ENCODE peak calls at places on chromosomes 11 and 22, in seven cellular contexts. One of them, this sample, is unnamed.

GRCh38 chr11:64502634-64503033 is 88.4 kb upstream of the SLC22A12 start:
- DNase-seq in HCT116: no peak
- DNase-seq in PC-3: no peak
- DNase-seq in OCI-LY7: no peak
- DNase-seq in GM23338: no peak
- DNase-seq in neural progenitor cell: no peak
- DNase-seq in GM23248: no peak
- DNase-seq in this sample: no peak

GRCh38 chr11:44874284-44874683 is 76.4 kb downstream of the TP53I11 start:
- DNase-seq in HCT116: no peak
- DNase-seq in PC-3: no peak
- DNase-seq in OCI-LY7: no peak
- DNase-seq in GM23338: no peak
- DNase-seq in neural progenitor cell: no peak
- DNase-seq in GM23248: no peak
- DNase-seq in this sample: no peak

GRCh38 chr22:49617866-49618688 is 209.6 kb downstream of the BRD1 start:
- DNase-seq in HCT116: no peak
- DNase-seq in PC-3: no peak
- DNase-seq in OCI-LY7: no peak
- DNase-seq in GM23338: no peak
- DNase-seq in neural progenitor cell: no peak
- DNase-seq in GM23248: no peak
- DNase-seq in this sample: no peak

GRCh38 chr11:2098691-2099522 is 40.3 kb downstream of the IGF2 start:
- DNase-seq in HCT116: no peak
- DNase-seq in PC-3: no peak
- DNase-seq in OCI-LY7: no peak
- DNase-seq in GM23338: no peak
- DNase-seq in neural progenitor cell: no peak
- DNase-seq in GM23248: no peak
- DNase-seq in this sample: no peak

GRCh38 chr11:79045018-79045787 is 395.6 kb downstream of the TENM4 start:
- DNase-seq in HCT116: no peak
- DNase-seq in PC-3: no peak
- DNase-seq in OCI-LY7: no peak
- DNase-seq in GM23338: no peak
- DNase-seq in neural progenitor cell: peak; percentile 30
- DNase-seq in GM23248: no peak
- DNase-seq in this sample: no peak

GRCh38 chr22:42754658-42755057 is 34.0 kb upstream of the A4GALT start:
- DNase-seq in HCT116: no peak
- DNase-seq in PC-3: peak; percentile 23
- DNase-seq in OCI-LY7: no peak
- DNase-seq in GM23338: no peak
- DNase-seq in neural progenitor cell: no peak
- DNase-seq in GM23248: peak; percentile 88
- DNase-seq in this sample: no peak

GRCh38 chr22:37626144-37626543 is 13.3 kb upstream of the SH3BP1 start:
- DNase-seq in HCT116: no peak
- DNase-seq in PC-3: no peak
- DNase-seq in OCI-LY7: no peak
- DNase-seq in GM23338: no peak
- DNase-seq in neural progenitor cell: no peak
- DNase-seq in GM23248: no peak
- DNase-seq in this sample: no peak

GRCh38 chr22:31501738-31502137 is 5.4 kb downstream of the SFI1 start:
- DNase-seq in HCT116: no peak
- DNase-seq in PC-3: no peak
- DNase-seq in OCI-LY7: no peak
- DNase-seq in GM23338: no peak
- DNase-seq in neural progenitor cell: no peak
- DNase-seq in GM23248: no peak
- DNase-seq in this sample: no peak

GRCh38 chr22:36725366-36726006 is 21.9 kb upstream of the CACNG2 start:
- DNase-seq in HCT116: no peak
- DNase-seq in PC-3: no peak
- DNase-seq in OCI-LY7: no peak
- DNase-seq in GM23338: no peak
- DNase-seq in neural progenitor cell: peak; percentile 23
- DNase-seq in GM23248: no peak
- DNase-seq in this sample: no peak

GRCh38 chr11:120403966-120404365 is 67.8 kb downstream of the ARHGEF12 start:
- DNase-seq in HCT116: no peak
- DNase-seq in PC-3: no peak
- DNase-seq in OCI-LY7: no peak
- DNase-seq in GM23338: no peak
- DNase-seq in neural progenitor cell: no peak
- DNase-seq in GM23248: no peak
- DNase-seq in this sample: no peak

GRCh38 chr11:106379265-106379664 is 301.8 kb downstream of the AASDHPPT start:
- DNase-seq in HCT116: no peak
- DNase-seq in PC-3: no peak
- DNase-seq in OCI-LY7: no peak
- DNase-seq in GM23338: no peak
- DNase-seq in neural progenitor cell: no peak
- DNase-seq in GM23248: no peak
- DNase-seq in this sample: peak; percentile 41

GRCh38 chr11:57306156-57306876 is 18.4 kb downstream of the TNKS1BP1 start:
- DNase-seq in HCT116: no peak
- DNase-seq in PC-3: no peak
- DNase-seq in OCI-LY7: no peak
- DNase-seq in GM23338: no peak
- DNase-seq in neural progenitor cell: no peak
- DNase-seq in GM23248: peak; percentile 46
- DNase-seq in this sample: no peak

GRCh38 chr11:73916435-73916834 is 34.4 kb upstream of the DNAJB13 start:
- DNase-seq in HCT116: no peak
- DNase-seq in PC-3: peak; percentile 40
- DNase-seq in OCI-LY7: no peak
- DNase-seq in GM23338: no peak
- DNase-seq in neural progenitor cell: no peak
- DNase-seq in GM23248: peak; percentile 63
- DNase-seq in this sample: no peak

GRCh38 chr11:58613228-58613627 is 9.2 kb upstream of the CNTF start:
- DNase-seq in HCT116: no peak
- DNase-seq in PC-3: no peak
- DNase-seq in OCI-LY7: no peak
- DNase-seq in GM23338: no peak
- DNase-seq in neural progenitor cell: no peak
- DNase-seq in GM23248: no peak
- DNase-seq in this sample: no peak

GRCh38 chr11:125183641-125184040 is 19.1 kb downstream of the PKNOX2 start:
- DNase-seq in HCT116: no peak
- DNase-seq in PC-3: no peak
- DNase-seq in OCI-LY7: no peak
- DNase-seq in GM23338: no peak
- DNase-seq in neural progenitor cell: no peak
- DNase-seq in GM23248: no peak
- DNase-seq in this sample: no peak

GRCh38 chr11:36500315-36500721 is 9.8 kb downstream of the TRAF6 start:
- DNase-seq in HCT116: no peak
- DNase-seq in PC-3: peak; percentile 83
- DNase-seq in OCI-LY7: no peak
- DNase-seq in GM23338: no peak
- DNase-seq in neural progenitor cell: peak; percentile 30
- DNase-seq in GM23248: peak; percentile 94
- DNase-seq in this sample: peak; percentile 63

GRCh38 chr11:17471501-17471900 is 5.1 kb downstream of the ABCC8 start:
- DNase-seq in HCT116: no peak
- DNase-seq in PC-3: peak; percentile 16
- DNase-seq in OCI-LY7: no peak
- DNase-seq in GM23338: no peak
- DNase-seq in neural progenitor cell: no peak
- DNase-seq in GM23248: no peak
- DNase-seq in this sample: no peak

GRCh38 chr11:20762980-20763379 is 93.6 kb downstream of the NELL1 start:
- DNase-seq in HCT116: no peak
- DNase-seq in PC-3: no peak
- DNase-seq in OCI-LY7: no peak
- DNase-seq in GM23338: no peak
- DNase-seq in neural progenitor cell: no peak
- DNase-seq in GM23248: no peak
- DNase-seq in this sample: no peak

GRCh38 chr22:22171357-22172218 is 73.0 kb upstream of the VPREB1 start:
- DNase-seq in HCT116: peak; percentile 45
- DNase-seq in PC-3: peak; percentile 44
- DNase-seq in OCI-LY7: peak; percentile 36
- DNase-seq in GM23338: peak; percentile 65
- DNase-seq in neural progenitor cell: peak; percentile 55
- DNase-seq in GM23248: peak; percentile 21
- DNase-seq in this sample: peak; percentile 57

GRCh38 chr11:117807482-117808272 is 10.7 kb upstream of the DSCAML1 start:
- DNase-seq in HCT116: peak; percentile 38
- DNase-seq in PC-3: peak; percentile 81
- DNase-seq in OCI-LY7: peak; percentile 63
- DNase-seq in GM23338: peak; percentile 84
- DNase-seq in neural progenitor cell: peak; percentile 81
- DNase-seq in GM23248: peak; percentile 67
- DNase-seq in this sample: peak; percentile 57

GRCh38 chr11:129440028-129440630 is 64.5 kb downstream of the BARX2 start:
- DNase-seq in HCT116: no peak
- DNase-seq in PC-3: peak; percentile 95
- DNase-seq in OCI-LY7: no peak
- DNase-seq in GM23338: peak; percentile 46
- DNase-seq in neural progenitor cell: no peak
- DNase-seq in GM23248: peak; percentile 5
- DNase-seq in this sample: no peak

GRCh38 chr11:13008625-13009475 is at the start of gene RASSF10:
- DNase-seq in HCT116: no peak
- DNase-seq in PC-3: no peak
- DNase-seq in OCI-LY7: no peak
- DNase-seq in GM23338: peak; percentile 94
- DNase-seq in neural progenitor cell: peak; percentile 94
- DNase-seq in GM23248: peak; percentile 35
- DNase-seq in this sample: peak; percentile 68

GRCh38 chr22:33328789-33329296 is 270.7 kb upstream of the SYN3 start:
- DNase-seq in HCT116: no peak
- DNase-seq in PC-3: no peak
- DNase-seq in OCI-LY7: no peak
- DNase-seq in GM23338: peak; percentile 8
- DNase-seq in neural progenitor cell: no peak
- DNase-seq in GM23248: peak; percentile 57
- DNase-seq in this sample: no peak

DNA sequence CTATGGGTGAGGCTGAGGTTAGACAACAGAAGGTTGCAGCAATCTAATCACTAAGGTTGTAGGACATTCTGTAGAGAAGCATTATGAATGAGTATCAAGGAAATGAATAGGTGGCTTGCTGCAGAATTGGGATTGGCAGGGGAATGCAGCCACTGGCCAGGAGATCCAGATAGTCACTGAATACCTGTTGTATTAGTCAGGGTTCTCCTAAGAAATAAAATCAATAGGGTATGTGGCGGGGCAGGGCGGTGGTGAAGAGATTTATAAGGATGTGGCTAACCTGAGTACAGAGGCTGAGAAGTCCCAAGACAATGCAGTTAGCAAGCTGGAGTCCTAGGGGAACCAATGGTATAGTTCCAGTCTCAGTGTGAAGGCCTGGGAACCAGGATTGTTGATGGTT is 163.0 kb downstream of the SPON1 start:
- DNase-seq in HCT116: peak; percentile 36
- DNase-seq in PC-3: peak; percentile 71
- DNase-seq in OCI-LY7: no peak
- DNase-seq in GM23338: no peak
- DNase-seq in neural progenitor cell: no peak
- DNase-seq in GM23248: no peak
- DNase-seq in this sample: no peak
- TF ChIP-seq EZH2phosphoT487 in HCT116: no peak
- TF ChIP-seq EZH2phosphoT487 in PC-3: no peak
- TF ChIP-seq EZH2phosphoT487 in OCI-LY7: no peak
- TF ChIP-seq EZH2phosphoT487 in GM23338: no peak
- TF ChIP-seq EZH2phosphoT487 in neural progenitor cell: no peak
- TF ChIP-seq EZH2phosphoT487 in GM23248: no peak
- TF ChIP-seq EZH2phosphoT487 in this sample: no peak

DNA sequence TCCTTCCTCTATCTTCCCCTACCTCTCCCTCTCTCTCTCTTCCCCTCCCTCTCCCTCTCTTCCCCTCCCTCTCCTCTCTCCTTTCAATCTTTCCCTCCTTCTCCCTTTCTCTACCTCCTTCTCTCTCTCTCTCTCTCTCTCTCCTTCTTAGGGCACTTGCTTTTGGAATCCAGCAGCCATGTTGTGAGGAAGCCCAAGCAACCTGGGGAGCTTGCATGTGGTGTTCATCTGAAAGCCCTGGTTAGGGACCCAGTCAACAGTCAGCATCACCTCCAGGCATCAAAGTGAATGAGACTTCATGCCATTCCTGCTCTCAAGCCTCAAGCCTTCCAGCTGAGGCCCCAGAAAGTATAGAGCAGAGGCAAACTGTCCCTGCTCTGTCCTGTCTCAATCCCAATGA is 65.6 kb upstream of the SHISAL1 start:
- DNase-seq in HCT116: no peak
- DNase-seq in PC-3: no peak
- DNase-seq in OCI-LY7: no peak
- DNase-seq in GM23338: no peak
- DNase-seq in neural progenitor cell: no peak
- DNase-seq in GM23248: no peak
- DNase-seq in this sample: no peak
- TF ChIP-seq EZH2phosphoT487 in HCT116: no peak
- TF ChIP-seq EZH2phosphoT487 in PC-3: no peak
- TF ChIP-seq EZH2phosphoT487 in OCI-LY7: no peak
- TF ChIP-seq EZH2phosphoT487 in GM23338: no peak
- TF ChIP-seq EZH2phosphoT487 in neural progenitor cell: no peak
- TF ChIP-seq EZH2phosphoT487 in GM23248: no peak
- TF ChIP-seq EZH2phosphoT487 in this sample: no peak

GRCh38 chr22:38710352-38710751 is 4.6 kb downstream of the GTPBP1 start:
- DNase-seq in HCT116: no peak
- DNase-seq in PC-3: no peak
- DNase-seq in OCI-LY7: no peak
- DNase-seq in GM23338: no peak
- DNase-seq in neural progenitor cell: no peak
- DNase-seq in GM23248: no peak
- DNase-seq in this sample: no peak

GRCh38 chr22:38707984-38708383 is 2.2 kb downstream of the GTPBP1 start:
- DNase-seq in HCT116: no peak
- DNase-seq in PC-3: no peak
- DNase-seq in OCI-LY7: no peak
- DNase-seq in GM23338: no peak
- DNase-seq in neural progenitor cell: no peak
- DNase-seq in GM23248: no peak
- DNase-seq in this sample: no peak

GRCh38 chr22:38710866-38711265 is 5.1 kb downstream of the GTPBP1 start:
- DNase-seq in HCT116: no peak
- DNase-seq in PC-3: peak; percentile 45
- DNase-seq in OCI-LY7: no peak
- DNase-seq in GM23338: no peak
- DNase-seq in neural progenitor cell: no peak
- DNase-seq in GM23248: no peak
- DNase-seq in this sample: no peak

GRCh38 chr22:38707346-38707745 is 1.6 kb downstream of the GTPBP1 start:
- DNase-seq in HCT116: no peak
- DNase-seq in PC-3: peak; percentile 82
- DNase-seq in OCI-LY7: no peak
- DNase-seq in GM23338: no peak
- DNase-seq in neural progenitor cell: no peak
- DNase-seq in GM23248: peak; percentile 75
- DNase-seq in this sample: no peak

GRCh38 chr22:38709306-38709705 is 3.6 kb downstream of the GTPBP1 start:
- DNase-seq in HCT116: no peak
- DNase-seq in PC-3: no peak
- DNase-seq in OCI-LY7: peak; percentile 62
- DNase-seq in GM23338: no peak
- DNase-seq in neural progenitor cell: no peak
- DNase-seq in GM23248: no peak
- DNase-seq in this sample: peak; percentile 63
- TF ChIP-seq EZH2phosphoT487 in HCT116: no peak
- TF ChIP-seq EZH2phosphoT487 in PC-3: no peak
- TF ChIP-seq EZH2phosphoT487 in OCI-LY7: no peak
- TF ChIP-seq EZH2phosphoT487 in GM23338: no peak
- TF ChIP-seq EZH2phosphoT487 in neural progenitor cell: no peak
- TF ChIP-seq EZH2phosphoT487 in GM23248: no peak
- TF ChIP-seq EZH2phosphoT487 in this sample: no peak

GRCh38 chr11:11243790-11244469 is 109.1 kb downstream of the CSNK2A3 start:
- DNase-seq in HCT116: no peak
- DNase-seq in PC-3: no peak
- DNase-seq in OCI-LY7: peak; percentile 87
- DNase-seq in GM23338: peak; percentile 75
- DNase-seq in neural progenitor cell: peak; percentile 82
- DNase-seq in GM23248: peak; percentile 51
- DNase-seq in this sample: no peak
- TF ChIP-seq EZH2phosphoT487 in HCT116: no peak
- TF ChIP-seq EZH2phosphoT487 in PC-3: no peak
- TF ChIP-seq EZH2phosphoT487 in OCI-LY7: no peak
- TF ChIP-seq EZH2phosphoT487 in GM23338: no peak
- TF ChIP-seq EZH2phosphoT487 in neural progenitor cell: no peak
- TF ChIP-seq EZH2phosphoT487 in GM23248: no peak
- TF ChIP-seq EZH2phosphoT487 in this sample: no peak